ENCODE peak calls at places on chromosomes 6 and 20, in four cellular contexts. B is IMR-90, N is H1, P is H9. K is an unnamed sample.

GRCh38 chr6:160790028-160790792 is 88.2 kb downstream of the PLG start:
- DNase-seq in P (peak; percentile 57), B (no peak), N (peak; percentile 56), K (peak; percentile 87)

GRCh38 chr6:20826378-20826777 is 292.1 kb downstream of the CDKAL1 start:
- DNase-seq in N (no peak), B (peak; percentile 78), P (no peak), K (no peak)

GRCh38 chr20:59596690-59597089 is 7.7 kb upstream of the PHACTR3 start:
- DNase-seq in P (no peak), B (no peak), N (no peak), K (no peak)

GRCh38 chr6:33298773-33299236 is at the start of gene RGL2:
- DNase-seq in N (no peak), P (no peak), B (peak; percentile 33), K (no peak)

GRCh38 chr6:49849121-49849907 is 17.0 kb downstream of the CRISP1 start:
- DNase-seq in P (no peak), B (peak; percentile 55), N (no peak), K (peak; percentile 59)

GRCh38 chr6:138404666-138405337 is 779 bp downstream of the HEBP2 start:
- DNase-seq in N (peak; percentile 64), B (no peak), P (no peak), K (no peak)

GRCh38 chr6:38198219-38198618 is 378.7 kb downstream of the ZFAND3 start:
- DNase-seq in B (no peak), P (no peak), N (no peak), K (no peak)

GRCh38 chr20:38202982-38203293 is 37.9 kb upstream of the TGM2 start:
- DNase-seq in N (no peak), B (no peak), P (no peak), K (no peak)

GRCh38 chr6:25395731-25396130 is 116.6 kb downstream of the CARMIL1 start:
- DNase-seq in B (no peak), P (no peak), N (no peak), K (no peak)

GRCh38 chr6:37177083-37177949 is 7.4 kb downstream of the PIM1 start:
- DNase-seq in P (no peak), B (no peak), N (no peak), K (peak; percentile 12)

GRCh38 chr6:168215121-168215808 is 104.3 kb downstream of the DACT2 start:
- DNase-seq in P (no peak), N (no peak), B (no peak), K (no peak)

GRCh38 chr20:62736407-62737071 is 27.9 kb downstream of the NTSR1 start:
- DNase-seq in B (no peak), P (no peak), N (no peak), K (no peak)

GRCh38 chr20:44231193-44231592 is 15.9 kb upstream of the GDAP1L1 start:
- DNase-seq in B (no peak), P (no peak), N (no peak), K (no peak)

GRCh38 chr20:58550661-58551060 is 35.5 kb upstream of the APCDD1L start:
- DNase-seq in N (peak; percentile 26), P (peak; percentile 8), B (peak; percentile 97), K (no peak)

GRCh38 chr6:35489066-35489465 is 7.8 kb downstream of the TEAD3 start:
- DNase-seq in P (no peak), N (no peak), B (no peak), K (no peak)

GRCh38 chr20:326645-327031 is 1.3 kb downstream of the SOX12 start:
- DNase-seq in N (no peak), P (no peak), B (no peak), K (peak; percentile 63)

GRCh38 chr20:46590453-46590852 is 40.0 kb upstream of the OCSTAMP start:
- DNase-seq in B (no peak), P (no peak), N (no peak), K (no peak)

GRCh38 chr6:169424821-169425240 is 171.2 kb upstream of the THBS2 start:
- DNase-seq in N (no peak), B (peak; percentile 53), P (no peak), K (no peak)

GRCh38 chr6:28683945-28684538 is 158.4 kb downstream of the GPX5 start:
- DNase-seq in P (peak; percentile 32), B (peak; percentile 34), N (no peak), K (peak; percentile 71)

GRCh38 chr6:35419431-35419830 is 32.7 kb upstream of the FANCE start:
- DNase-seq in P (no peak), B (peak; percentile 91), N (no peak), K (peak; percentile 70)

DNA sequence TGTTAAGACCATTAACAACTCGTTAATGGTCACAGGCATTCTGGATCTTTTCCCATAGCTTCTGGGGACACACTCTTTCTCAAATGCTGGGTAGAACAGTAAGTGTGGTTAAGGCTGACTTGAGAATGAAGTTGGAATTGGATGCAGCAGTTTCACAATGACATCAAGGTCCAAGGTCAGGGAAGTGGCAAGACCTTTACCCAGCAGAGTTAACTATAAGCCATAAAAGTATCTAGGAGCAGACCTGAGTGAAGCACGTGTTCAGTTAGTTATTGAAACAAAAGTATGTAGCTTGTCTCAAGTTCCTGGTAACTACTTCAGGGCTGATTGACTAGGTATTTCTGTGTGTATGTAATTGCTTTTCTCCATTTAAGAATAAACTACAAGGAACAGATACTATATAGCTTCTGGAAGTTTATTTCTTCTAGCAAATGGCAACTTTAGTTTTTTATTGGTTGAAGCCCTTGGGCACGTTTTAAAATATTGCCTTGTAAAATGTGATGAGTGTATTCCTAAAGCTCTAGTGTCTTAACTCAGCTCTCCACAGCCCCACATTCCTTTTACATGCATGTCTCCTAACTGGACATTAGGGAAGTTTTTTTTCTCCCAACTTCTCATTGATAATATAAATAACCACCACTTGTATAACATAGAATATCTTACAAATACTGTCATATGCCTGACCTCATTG is 479.0 kb upstream of the CITED2 start:
- DNase-seq in B (peak; percentile 87), P (no peak), N (no peak), K (no peak)
- H3K56ac ChIP-seq in B (peak overlapping the region; percentile 38), P (no peak overlapping the region), N (no peak overlapping the region), K (no peak overlapping the region)

GRCh38 chr6:135083992-135084915 is 29.6 kb upstream of the HBS1L start:
- DNase-seq in N (no peak), B (no peak), P (no peak), K (no peak)

GRCh38 chr6:135085700-135086413 is 31.2 kb upstream of the HBS1L start:
- DNase-seq in N (no peak), B (no peak), P (no peak), K (no peak)

GRCh38 chr6:135086414-135086764 is 31.8 kb upstream of the HBS1L start:
- DNase-seq in B (no peak), N (no peak), P (no peak), K (no peak)

GRCh38 chr6:135084916-135085269 is 30.3 kb upstream of the HBS1L start:
- DNase-seq in P (no peak), B (no peak), N (no peak), K (no peak)

DNA sequence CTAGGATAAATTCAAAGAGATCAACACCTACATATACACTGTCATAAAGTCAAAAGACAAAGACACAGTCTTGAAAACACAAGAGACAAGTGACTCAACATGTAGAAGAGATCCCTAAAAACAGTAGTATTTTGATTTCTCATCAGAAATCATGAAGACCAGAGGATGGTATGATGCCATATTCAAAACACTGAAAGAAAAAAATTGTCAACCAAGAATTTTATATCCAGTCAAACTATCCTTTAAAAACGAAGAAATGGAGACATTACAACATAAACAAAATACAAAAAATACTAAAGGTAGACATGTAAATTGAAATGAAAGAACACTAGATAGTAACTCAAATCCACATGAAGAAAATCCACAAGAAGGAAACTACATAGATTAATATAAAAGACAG is 27.3 kb upstream of the HBS1L start:
- DNase-seq in N (no peak), B (no peak), P (no peak), K (no peak)
- H3K56ac ChIP-seq in N (no peak overlapping the region), B (no peak overlapping the region), P (no peak overlapping the region), K (no peak overlapping the region)

GRCh38 chr6:111159628-111160027 is 72.3 kb downstream of the SLC16A10 start:
- DNase-seq in N (no peak), B (no peak), P (no peak), K (no peak)
- H3K56ac ChIP-seq in N (no peak overlapping the region), B (no peak overlapping the region), P (no peak overlapping the region), K (no peak overlapping the region)

GRCh38 chr20:40176442-40176841 is 512.6 kb downstream of the MAFB start:
- DNase-seq in B (no peak), P (no peak), N (no peak), K (no peak)
- H3K56ac ChIP-seq in B (no peak overlapping the region), P (no peak overlapping the region), N (no peak overlapping the region), K (no peak overlapping the region)

DNA sequence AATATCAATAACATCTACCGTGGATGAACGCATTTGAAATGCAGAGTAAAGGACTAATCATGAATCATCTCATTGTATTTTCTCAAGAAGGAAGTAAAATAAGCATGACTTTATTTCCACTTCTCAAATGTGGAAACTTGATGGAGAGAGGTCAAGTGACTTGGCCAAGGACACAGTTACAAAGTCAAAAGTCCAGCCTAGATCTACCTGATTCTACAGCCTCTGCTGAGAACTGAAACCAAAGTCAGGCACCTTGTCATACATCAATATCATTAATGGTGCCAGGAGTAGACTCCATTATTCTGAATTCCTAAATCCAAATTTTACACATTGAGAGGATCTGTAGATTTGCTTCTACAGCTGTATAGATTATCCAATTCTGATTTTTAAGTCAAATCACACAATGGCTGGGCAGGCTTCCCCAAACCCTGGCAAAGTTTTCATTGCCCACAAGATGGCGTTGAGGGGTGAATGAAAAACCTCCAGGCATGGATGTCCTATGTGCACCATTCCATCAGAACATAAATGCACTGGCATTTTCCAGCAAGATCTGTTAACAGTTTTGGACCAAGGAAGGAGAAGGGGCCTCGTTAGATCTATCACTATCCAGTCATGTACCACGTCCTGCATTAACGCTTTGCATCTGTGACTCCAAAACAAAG is 423.0 kb downstream of the MAFB start:
- DNase-seq in N (no peak), B (no peak), P (no peak), K (peak; percentile 52)
- H3K56ac ChIP-seq in N (no peak overlapping the region), B (no peak overlapping the region), P (no peak overlapping the region), K (no peak overlapping the region)

GRCh38 chr20:35326732-35327073 is 34.5 kb upstream of the FAM83C start:
- DNase-seq in B (no peak), N (no peak), P (no peak), K (no peak)

GRCh38 chr20:35328095-35328685 is 36.0 kb upstream of the FAM83C start:
- DNase-seq in N (no peak), B (no peak), P (no peak), K (no peak)

GRCh38 chr20:35325385-35325784 is 33.2 kb upstream of the FAM83C start:
- DNase-seq in B (no peak), N (no peak), P (no peak), K (no peak)

GRCh38 chr20:35327074-35327976 is 35.1 kb upstream of the FAM83C start:
- DNase-seq in B (peak; percentile 46), N (no peak), P (no peak), K (no peak)

DNA sequence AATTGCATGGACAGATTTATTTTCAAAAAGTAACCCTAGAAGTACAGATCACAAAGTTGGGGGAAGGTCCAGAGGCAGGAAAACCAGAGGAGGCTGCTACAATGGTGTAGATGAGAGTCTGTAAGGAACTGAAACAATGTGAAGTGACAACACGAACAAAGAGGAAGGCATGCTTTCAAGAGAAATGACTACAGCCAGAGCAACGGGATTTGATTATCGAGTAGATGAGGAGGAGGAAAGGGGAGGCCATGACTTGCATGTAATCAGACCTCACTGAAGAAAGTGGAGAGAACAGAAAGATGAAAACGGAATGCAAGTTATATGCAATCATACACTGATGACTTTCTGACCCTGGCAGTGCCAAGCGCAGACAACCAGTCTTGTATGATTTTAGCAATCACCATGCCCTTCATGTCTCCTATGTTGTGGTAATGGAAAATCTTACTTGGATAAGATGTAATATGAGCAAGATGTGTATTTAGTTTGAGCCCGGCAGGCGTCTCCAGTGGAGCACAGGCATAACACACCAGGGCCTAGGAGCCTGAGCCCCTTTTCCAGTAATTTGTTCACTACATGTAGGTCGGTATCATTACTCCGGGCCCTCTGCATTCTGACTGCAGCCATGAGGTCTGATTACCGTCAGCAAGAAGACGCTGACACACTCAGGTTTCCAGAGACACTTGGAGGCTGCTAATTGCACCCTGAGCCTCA is 34.0 kb upstream of the FAM83C start:
- DNase-seq in B (no peak), N (no peak), P (no peak), K (no peak)
- H3K56ac ChIP-seq in B (no peak overlapping the region), N (no peak overlapping the region), P (no peak overlapping the region), K (no peak overlapping the region)